ENCODE peak calls at places on chromosomes 3 and 15, in four cellular contexts. One of them, this sample, is unnamed.

GRCh38 chr3:12188681-12189287 is 30.1 kb upstream of the TIMP4 start:
- DNase-seq in transverse colon: no peak
- DNase-seq in fibroblast of pulmonary artery: no peak
- DNase-seq in AML-193: peak
- DNase-seq in this sample: no peak

GRCh38 chr3:36944012-36944640 is 728 bp downstream of the TRANK1 start:
- DNase-seq in transverse colon: peak
- DNase-seq in AML-193: no peak
- DNase-seq in fibroblast of pulmonary artery: peak
- DNase-seq in this sample: peak

GRCh38 chr15:27707216-27707710 is 391.9 kb downstream of the OCA2 start:
- DNase-seq in transverse colon: no peak
- DNase-seq in AML-193: no peak
- DNase-seq in fibroblast of pulmonary artery: no peak
- DNase-seq in this sample: no peak

GRCh38 chr3:44012146-44012899 is 229.4 kb upstream of the TOPAZ1 start:
- DNase-seq in fibroblast of pulmonary artery: no peak
- DNase-seq in AML-193: no peak
- DNase-seq in transverse colon: no peak
- DNase-seq in this sample: no peak

GRCh38 chr3:42693530-42693930 is 8.2 kb downstream of the KLHL40 start:
- DNase-seq in AML-193: no peak
- DNase-seq in transverse colon: no peak
- DNase-seq in fibroblast of pulmonary artery: no peak
- DNase-seq in this sample: no peak

GRCh38 chr3:13025090-13025489 is 48.1 kb downstream of the IQSEC1 start:
- DNase-seq in fibroblast of pulmonary artery: peak
- DNase-seq in transverse colon: no peak
- DNase-seq in AML-193: no peak
- DNase-seq in this sample: no peak

GRCh38 chr3:53196575-53197407 is 35.8 kb downstream of the PRKCD start:
- DNase-seq in AML-193: no peak
- DNase-seq in transverse colon: peak
- DNase-seq in fibroblast of pulmonary artery: peak
- DNase-seq in this sample: no peak

GRCh38 chr15:80351211-80351610 is 53.0 kb upstream of the ARNT2 start:
- DNase-seq in fibroblast of pulmonary artery: no peak
- DNase-seq in transverse colon: no peak
- DNase-seq in AML-193: no peak
- DNase-seq in this sample: no peak

GRCh38 chr3:166556955-166557354 is 719.7 kb upstream of the BCHE start:
- DNase-seq in transverse colon: no peak
- DNase-seq in AML-193: no peak
- DNase-seq in fibroblast of pulmonary artery: no peak
- DNase-seq in this sample: no peak

GRCh38 chr3:78912217-78912616 is 855.6 kb downstream of the ROBO1 start:
- DNase-seq in transverse colon: no peak
- DNase-seq in fibroblast of pulmonary artery: no peak
- DNase-seq in AML-193: no peak
- DNase-seq in this sample: no peak

GRCh38 chr15:87348746-87349145 is 907.8 kb downstream of the NTRK3 start:
- DNase-seq in fibroblast of pulmonary artery: no peak
- DNase-seq in transverse colon: no peak
- DNase-seq in AML-193: no peak
- DNase-seq in this sample: no peak

GRCh38 chr3:78893161-78893560 is 874.6 kb downstream of the ROBO1 start:
- DNase-seq in transverse colon: no peak
- DNase-seq in fibroblast of pulmonary artery: no peak
- DNase-seq in AML-193: no peak
- DNase-seq in this sample: no peak

GRCh38 chr15:98609144-98609852 is 39.0 kb upstream of the IGF1R start:
- DNase-seq in transverse colon: no peak
- DNase-seq in AML-193: no peak
- DNase-seq in fibroblast of pulmonary artery: peak
- DNase-seq in this sample: no peak

GRCh38 chr3:13850161-13850945 is 29.5 kb downstream of the WNT7A start:
- DNase-seq in transverse colon: no peak
- DNase-seq in fibroblast of pulmonary artery: no peak
- DNase-seq in AML-193: no peak
- DNase-seq in this sample: peak

GRCh38 chr3:73707772-73708171 is 83.0 kb upstream of the PDZRN3 start:
- DNase-seq in transverse colon: no peak
- DNase-seq in fibroblast of pulmonary artery: peak
- DNase-seq in AML-193: no peak
- DNase-seq in this sample: no peak

GRCh38 chr3:128548426-128549282 is 55.7 kb upstream of the GATA2 start:
- DNase-seq in fibroblast of pulmonary artery: peak
- DNase-seq in AML-193: no peak
- DNase-seq in transverse colon: no peak
- DNase-seq in this sample: no peak

GRCh38 chr15:76467136-76467535 is 130.6 kb downstream of the ISL2 start:
- DNase-seq in transverse colon: no peak
- DNase-seq in AML-193: no peak
- DNase-seq in fibroblast of pulmonary artery: no peak
- DNase-seq in this sample: no peak

GRCh38 chr3:52792961-52793695 is 1.5 kb upstream of the ITIH3 start:
- DNase-seq in AML-193: no peak
- DNase-seq in transverse colon: no peak
- DNase-seq in fibroblast of pulmonary artery: no peak
- DNase-seq in this sample: no peak

GRCh38 chr3:73556520-73557371 is 68.0 kb downstream of the PDZRN3 start:
- DNase-seq in transverse colon: no peak
- DNase-seq in AML-193: no peak
- DNase-seq in fibroblast of pulmonary artery: no peak
- DNase-seq in this sample: no peak

GRCh38 chr3:141913150-141913811 is 36.8 kb downstream of the ATP1B3 start:
- DNase-seq in fibroblast of pulmonary artery: peak
- DNase-seq in transverse colon: peak
- DNase-seq in AML-193: peak
- DNase-seq in this sample: peak

GRCh38 chr3:53350652-53351051 is 3.3 kb upstream of the DCP1A start:
- DNase-seq in AML-193: peak
- DNase-seq in transverse colon: peak
- DNase-seq in fibroblast of pulmonary artery: no peak
- DNase-seq in this sample: no peak

GRCh38 chr3:125116311-125117069 is 60.7 kb upstream of the HEG1 start:
- DNase-seq in AML-193: no peak
- DNase-seq in transverse colon: no peak
- DNase-seq in fibroblast of pulmonary artery: peak
- DNase-seq in this sample: no peak

GRCh38 chr3:27195059-27195458 is 174.1 kb downstream of the NEK10 start:
- DNase-seq in transverse colon: no peak
- DNase-seq in AML-193: no peak
- DNase-seq in fibroblast of pulmonary artery: no peak
- DNase-seq in this sample: no peak

GRCh38 chr3:195522254-195523023 is 20.7 kb downstream of the PPP1R2 start:
- DNase-seq in AML-193: peak
- DNase-seq in transverse colon: no peak
- DNase-seq in fibroblast of pulmonary artery: peak
- DNase-seq in this sample: no peak

GRCh38 chr15:69595009-69595825 is 142.6 kb downstream of the RPLP1 start:
- DNase-seq in transverse colon: peak
- DNase-seq in AML-193: no peak
- DNase-seq in fibroblast of pulmonary artery: no peak
- DNase-seq in this sample: peak

GRCh38 chr3:31522152-31522551 is 10.6 kb upstream of the STT3B start:
- DNase-seq in transverse colon: no peak
- DNase-seq in fibroblast of pulmonary artery: peak
- DNase-seq in AML-193: peak
- DNase-seq in this sample: no peak

GRCh38 chr3:25283596-25283995 is 144.5 kb upstream of the RARB start:
- DNase-seq in transverse colon: no peak
- DNase-seq in fibroblast of pulmonary artery: no peak
- DNase-seq in AML-193: no peak
- DNase-seq in this sample: no peak

GRCh38 chr3:105518806-105519418 is 152.2 kb downstream of the ALCAM start:
- DNase-seq in fibroblast of pulmonary artery: peak
- DNase-seq in AML-193: peak
- DNase-seq in transverse colon: no peak
- DNase-seq in this sample: no peak

GRCh38 chr3:53703630-53704362 is 142.4 kb downstream of the CHDH start:
- DNase-seq in AML-193: no peak
- DNase-seq in fibroblast of pulmonary artery: no peak
- DNase-seq in transverse colon: no peak
- DNase-seq in this sample: peak

GRCh38 chr15:39327005-39327725 is 253.7 kb upstream of the THBS1 start:
- DNase-seq in fibroblast of pulmonary artery: no peak
- DNase-seq in AML-193: peak
- DNase-seq in transverse colon: no peak
- DNase-seq in this sample: no peak

GRCh38 chr3:195544634-195545033 is 1.5 kb upstream of the PPP1R2 start:
- DNase-seq in transverse colon: no peak
- DNase-seq in fibroblast of pulmonary artery: peak
- DNase-seq in AML-193: no peak
- DNase-seq in this sample: peak

GRCh38 chr3:190384241-190384863 is 3.6 kb upstream of the CLDN16 start:
- DNase-seq in AML-193: peak
- DNase-seq in fibroblast of pulmonary artery: peak
- DNase-seq in transverse colon: peak
- DNase-seq in this sample: peak